ENCODE peak calls at places on chromosomes 16 and 17, in four cellular contexts. O is activated CD4-positive, alpha-beta memory T cell treated with anti-CD3 and anti-CD28 coated beads for 36 hours; X is upper lobe of right lung; N is activated naive CD8-positive, alpha-beta T cell treated with anti-CD3 and anti-CD28 coated beads for 36 hours. J is an unnamed sample.

GRCh38 chr17:29686998-29687397 is 64.3 kb upstream of the CORO6 start:
- DNase-seq in X (no peak), N (no peak), O (no peak), J (no peak)

GRCh38 chr16:77322757-77323156 is 112.1 kb downstream of the ADAMTS18 start:
- DNase-seq in O (no peak), X (no peak), N (no peak), J (no peak)

GRCh38 chr17:56441331-56441730 is 152.2 kb upstream of the NOG start:
- DNase-seq in X (no peak), N (no peak), O (no peak), J (no peak)

GRCh38 chr17:59804910-59805381 is 87.8 kb downstream of the TUBD1 start:
- DNase-seq in N (no peak), O (no peak), X (no peak), J (no peak)

GRCh38 chr16:88703486-88704309 is 2.5 kb downstream of the RNF166 start:
- DNase-seq in O (peak), N (peak), X (peak), J (no peak)

GRCh38 chr17:44792276-44792675 is 33.5 kb downstream of the ADAM11 start:
- DNase-seq in N (no peak), X (no peak), O (no peak), J (no peak)

GRCh38 chr17:36947922-36948716 is 635 bp upstream of the AATF start:
- DNase-seq in O (no peak), X (no peak), N (no peak), J (no peak)

GRCh38 chr17:8155341-8156173 is 3.4 kb upstream of the PER1 start:
- DNase-seq in N (no peak), X (no peak), O (no peak), J (no peak)

GRCh38 chr17:299546-299945 is 53.1 kb downstream of the RPH3AL start:
- DNase-seq in X (peak), N (no peak), O (no peak), J (no peak)

GRCh38 chr17:59893617-59894100 is 738 bp downstream of the RPS6KB1 start:
- DNase-seq in X (no peak), N (no peak), O (peak), J (no peak)

GRCh38 chr17:79837888-79838540 is 1.2 kb downstream of the CBX4 start:
- DNase-seq in N (peak), O (peak), X (no peak), J (no peak)

GRCh38 chr17:49646391-49647255 is 31.3 kb downstream of the SPOP start:
- DNase-seq in X (no peak), O (peak), N (peak), J (peak)

GRCh38 chr17:41771389-41772206 is 14.9 kb downstream of the JUP start:
- DNase-seq in O (no peak), X (no peak), N (no peak), J (no peak)

J was measured in epithelial cell of prostate.